ENCODE peak calls at places on chromosomes 2 and 18, in six cellular contexts. One of them, this sample, is unnamed.

GRCh38 chr2:119231975-119232665 is 8.5 kb downstream of the STEAP3 start:
- DNase-seq in H1: no peak
- DNase-seq in mesendoderm: no peak
- DNase-seq in neuronal stem cell: no peak
- DNase-seq in mesenchymal stem cell: peak
- DNase-seq in IMR-90: peak
- DNase-seq in this sample: no peak

GRCh38 chr2:215301994-215302393 is 9.9 kb upstream of the ATIC start:
- DNase-seq in mesendoderm: no peak
- DNase-seq in neuronal stem cell: no peak
- DNase-seq in IMR-90: no peak
- DNase-seq in mesenchymal stem cell: no peak
- DNase-seq in H1: no peak
- DNase-seq in this sample: no peak

GRCh38 chr18:79902075-79902474 is 49.4 kb downstream of the SLC66A2 start:
- DNase-seq in H1: no peak
- DNase-seq in mesenchymal stem cell: no peak
- DNase-seq in mesendoderm: no peak
- DNase-seq in IMR-90: no peak
- DNase-seq in neuronal stem cell: no peak
- DNase-seq in this sample: peak

GRCh38 chr2:111167238-111168162 is 46.8 kb downstream of the BCL2L11 start:
- DNase-seq in IMR-90: no peak
- DNase-seq in mesendoderm: peak
- DNase-seq in mesenchymal stem cell: no peak
- DNase-seq in H1: no peak
- DNase-seq in neuronal stem cell: no peak
- DNase-seq in this sample: peak

GRCh38 chr2:101622633-101623521 is 74.6 kb upstream of the MAP4K4 start:
- DNase-seq in IMR-90: no peak
- DNase-seq in neuronal stem cell: no peak
- DNase-seq in H1: no peak
- DNase-seq in mesenchymal stem cell: no peak
- DNase-seq in mesendoderm: no peak
- DNase-seq in this sample: no peak

GRCh38 chr2:37886745-37887144 is 38.3 kb upstream of the RMDN2 start:
- DNase-seq in mesendoderm: no peak
- DNase-seq in IMR-90: peak
- DNase-seq in mesenchymal stem cell: no peak
- DNase-seq in neuronal stem cell: no peak
- DNase-seq in H1: no peak
- DNase-seq in this sample: no peak

GRCh38 chr2:41782306-41783158 is 265.3 kb upstream of the PKDCC start:
- DNase-seq in neuronal stem cell: peak
- DNase-seq in H1: no peak
- DNase-seq in mesenchymal stem cell: peak
- DNase-seq in IMR-90: peak
- DNase-seq in mesendoderm: peak
- DNase-seq in this sample: no peak

GRCh38 chr2:28991021-28991420 is 9.9 kb downstream of the TOGARAM2 start:
- DNase-seq in mesendoderm: no peak
- DNase-seq in IMR-90: peak
- DNase-seq in H1: no peak
- DNase-seq in neuronal stem cell: no peak
- DNase-seq in mesenchymal stem cell: peak
- DNase-seq in this sample: no peak

GRCh38 chr2:41598161-41598894 is 449.5 kb upstream of the PKDCC start:
- DNase-seq in IMR-90: no peak
- DNase-seq in mesendoderm: no peak
- DNase-seq in H1: no peak
- DNase-seq in mesenchymal stem cell: no peak
- DNase-seq in neuronal stem cell: no peak
- DNase-seq in this sample: no peak

GRCh38 chr2:143397886-143398614 is 268.8 kb downstream of the ARHGAP15 start:
- DNase-seq in mesendoderm: no peak
- DNase-seq in mesenchymal stem cell: peak
- DNase-seq in H1: no peak
- DNase-seq in IMR-90: peak
- DNase-seq in neuronal stem cell: no peak
- DNase-seq in this sample: no peak

GRCh38 chr2:181152701-181153100 is 172.3 kb downstream of the UBE2E3 start:
- DNase-seq in mesenchymal stem cell: peak
- DNase-seq in neuronal stem cell: no peak
- DNase-seq in H1: no peak
- DNase-seq in mesendoderm: no peak
- DNase-seq in IMR-90: no peak
- DNase-seq in this sample: no peak

GRCh38 chr2:158723921-158724802 is 71.0 kb upstream of the DAPL1 start:
- DNase-seq in mesendoderm: peak
- DNase-seq in mesenchymal stem cell: peak
- DNase-seq in neuronal stem cell: no peak
- DNase-seq in IMR-90: no peak
- DNase-seq in H1: peak
- DNase-seq in this sample: peak

GRCh38 chr18:79921984-79922965 is 29.2 kb downstream of the SLC66A2 start:
- DNase-seq in mesendoderm: no peak
- DNase-seq in neuronal stem cell: no peak
- DNase-seq in IMR-90: no peak
- DNase-seq in H1: no peak
- DNase-seq in mesenchymal stem cell: no peak
- DNase-seq in this sample: no peak

GRCh38 chr2:195820373-195820772 is 163.3 kb downstream of the SLC39A10 start:
- DNase-seq in neuronal stem cell: no peak
- DNase-seq in mesenchymal stem cell: peak
- DNase-seq in H1: no peak
- DNase-seq in IMR-90: peak
- DNase-seq in mesendoderm: peak
- DNase-seq in this sample: no peak

GRCh38 chr2:20179755-20180594 is 45.0 kb downstream of the SDC1 start:
- DNase-seq in IMR-90: no peak
- DNase-seq in mesendoderm: peak
- DNase-seq in H1: no peak
- DNase-seq in mesenchymal stem cell: no peak
- DNase-seq in neuronal stem cell: no peak
- DNase-seq in this sample: peak

GRCh38 chr2:54559593-54560145 is 103.5 kb downstream of the SPTBN1 start:
- DNase-seq in mesendoderm: peak
- DNase-seq in IMR-90: peak
- DNase-seq in H1: no peak
- DNase-seq in mesenchymal stem cell: peak
- DNase-seq in neuronal stem cell: no peak
- DNase-seq in this sample: no peak

GRCh38 chr2:230929381-230930148 is 4.5 kb upstream of the GPR55 start:
- DNase-seq in neuronal stem cell: no peak
- DNase-seq in IMR-90: no peak
- DNase-seq in H1: no peak
- DNase-seq in mesenchymal stem cell: no peak
- DNase-seq in mesendoderm: no peak
- DNase-seq in this sample: peak

GRCh38 chr2:199596549-199596948 is 138.8 kb upstream of the SATB2 start:
- DNase-seq in H1: no peak
- DNase-seq in IMR-90: peak
- DNase-seq in mesendoderm: peak
- DNase-seq in mesenchymal stem cell: no peak
- DNase-seq in neuronal stem cell: no peak
- DNase-seq in this sample: no peak

GRCh38 chr2:157875720-157876065 is 437 bp downstream of the ACVR1 start:
- DNase-seq in mesendoderm: peak
- DNase-seq in IMR-90: no peak
- DNase-seq in H1: no peak
- DNase-seq in neuronal stem cell: peak
- DNase-seq in mesenchymal stem cell: no peak
- DNase-seq in this sample: no peak

GRCh38 chr18:75052475-75052874 is 156.5 kb downstream of the PTGR3 start:
- DNase-seq in H1: no peak
- DNase-seq in IMR-90: no peak
- DNase-seq in mesendoderm: no peak
- DNase-seq in mesenchymal stem cell: no peak
- DNase-seq in neuronal stem cell: no peak
- DNase-seq in this sample: no peak

GRCh38 chr2:236692937-236693336 is 123.3 kb downstream of the ACKR3 start:
- DNase-seq in H1: no peak
- DNase-seq in mesenchymal stem cell: no peak
- DNase-seq in IMR-90: no peak
- DNase-seq in neuronal stem cell: no peak
- DNase-seq in mesendoderm: no peak
- DNase-seq in this sample: no peak
- H2BK5ac ChIP-seq in H1: no peak
- H2BK5ac ChIP-seq in mesenchymal stem cell: no peak
- H2BK5ac ChIP-seq in IMR-90: no peak
- H2BK5ac ChIP-seq in neuronal stem cell: no peak
- H2BK5ac ChIP-seq in mesendoderm: no peak
- H2BK5ac ChIP-seq in this sample: no peak

DNA sequence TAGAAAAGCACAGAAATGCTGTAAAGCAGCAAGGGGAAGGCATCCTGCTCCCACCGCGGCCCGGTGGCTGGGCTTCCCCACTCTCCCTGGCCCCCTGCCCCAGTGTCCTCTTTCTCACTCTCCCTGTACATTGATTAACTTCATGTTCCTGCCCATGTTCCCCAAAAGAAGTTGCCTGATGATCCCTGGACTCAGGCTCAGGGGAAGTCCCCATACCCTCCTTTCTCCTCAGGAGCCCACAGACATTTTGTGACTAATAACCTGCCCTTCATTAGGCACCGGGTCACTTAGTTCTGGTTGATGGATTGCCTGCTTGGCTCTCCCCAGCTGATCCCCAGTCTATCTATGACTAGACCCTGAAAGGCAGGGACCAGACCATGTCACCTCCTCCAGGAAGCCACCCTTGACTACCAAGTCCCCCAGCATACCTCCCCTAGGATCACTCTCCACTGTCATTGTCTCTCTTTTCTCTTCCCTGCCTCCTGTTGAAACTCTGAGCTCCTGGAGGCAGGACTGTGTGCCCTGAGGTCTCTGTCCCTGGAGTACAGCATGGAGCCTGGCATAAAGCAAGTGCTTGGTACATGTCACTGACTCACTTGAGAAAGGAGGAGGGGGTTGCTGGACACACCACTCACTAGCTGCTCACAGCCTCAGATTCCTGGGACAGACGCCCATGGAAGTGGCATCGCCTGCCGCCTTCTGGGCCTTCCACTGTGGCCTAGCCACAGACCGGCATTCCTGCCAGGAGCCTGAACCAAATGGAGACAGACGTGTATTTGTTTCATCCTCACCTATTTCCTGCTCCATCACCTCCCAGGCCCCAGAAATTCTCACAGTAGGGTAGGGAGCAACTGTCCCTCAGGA is 13.5 kb downstream of the MALL start:
- DNase-seq in mesendoderm: no peak
- DNase-seq in mesenchymal stem cell: peak
- DNase-seq in IMR-90: peak
- DNase-seq in H1: no peak
- DNase-seq in neuronal stem cell: no peak
- DNase-seq in this sample: no peak
- H2BK5ac ChIP-seq in mesendoderm: no peak
- H2BK5ac ChIP-seq in mesenchymal stem cell: peak
- H2BK5ac ChIP-seq in IMR-90: peak
- H2BK5ac ChIP-seq in H1: no peak
- H2BK5ac ChIP-seq in neuronal stem cell: no peak
- H2BK5ac ChIP-seq in this sample: no peak

GRCh38 chr2:237258146-237258545 is 155.8 kb downstream of the COL6A3 start:
- DNase-seq in mesendoderm: peak
- DNase-seq in IMR-90: peak
- DNase-seq in mesenchymal stem cell: no peak
- DNase-seq in H1: no peak
- DNase-seq in neuronal stem cell: no peak
- DNase-seq in this sample: peak

GRCh38 chr2:237256845-237257244 is 157.1 kb downstream of the COL6A3 start:
- DNase-seq in mesendoderm: no peak
- DNase-seq in H1: no peak
- DNase-seq in mesenchymal stem cell: peak
- DNase-seq in IMR-90: peak
- DNase-seq in neuronal stem cell: no peak
- DNase-seq in this sample: no peak

GRCh38 chr2:237259201-237259600 is 154.8 kb downstream of the COL6A3 start:
- DNase-seq in mesenchymal stem cell: no peak
- DNase-seq in neuronal stem cell: no peak
- DNase-seq in mesendoderm: no peak
- DNase-seq in H1: no peak
- DNase-seq in IMR-90: peak
- DNase-seq in this sample: no peak

GRCh38 chr2:237254911-237255578 is 158.9 kb downstream of the COL6A3 start:
- DNase-seq in mesendoderm: no peak
- DNase-seq in neuronal stem cell: no peak
- DNase-seq in IMR-90: peak
- DNase-seq in mesenchymal stem cell: peak
- DNase-seq in H1: no peak
- DNase-seq in this sample: no peak

GRCh38 chr2:237257471-237257951 is 156.5 kb downstream of the COL6A3 start:
- DNase-seq in IMR-90: peak
- DNase-seq in mesendoderm: no peak
- DNase-seq in mesenchymal stem cell: no peak
- DNase-seq in neuronal stem cell: no peak
- DNase-seq in H1: no peak
- DNase-seq in this sample: no peak
- H2BK5ac ChIP-seq in IMR-90: peak
- H2BK5ac ChIP-seq in mesendoderm: no peak
- H2BK5ac ChIP-seq in mesenchymal stem cell: no peak
- H2BK5ac ChIP-seq in neuronal stem cell: no peak
- H2BK5ac ChIP-seq in H1: no peak
- H2BK5ac ChIP-seq in this sample: no peak

DNA sequence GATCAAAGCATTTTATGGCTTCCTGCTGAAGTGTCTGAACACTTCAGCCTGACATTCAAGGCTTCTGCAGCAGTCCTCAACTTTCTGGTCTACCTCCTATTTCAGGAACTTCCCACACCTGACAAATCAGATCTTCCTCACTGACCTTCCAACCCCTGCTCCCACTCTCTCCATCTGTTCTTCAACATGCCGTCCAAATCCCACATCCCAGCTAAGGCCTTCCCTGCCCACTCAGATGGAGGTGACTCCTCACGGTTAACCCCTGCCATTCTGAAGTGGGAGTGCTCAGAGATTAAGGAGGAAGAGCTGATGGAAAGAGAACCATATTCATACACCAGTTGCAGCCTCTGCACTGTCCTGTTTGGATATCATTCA is 104.8 kb downstream of the POLR1A start:
- DNase-seq in IMR-90: no peak
- DNase-seq in mesenchymal stem cell: no peak
- DNase-seq in neuronal stem cell: no peak
- DNase-seq in H1: no peak
- DNase-seq in mesendoderm: no peak
- DNase-seq in this sample: peak
- H2BK5ac ChIP-seq in IMR-90: no peak
- H2BK5ac ChIP-seq in mesenchymal stem cell: no peak
- H2BK5ac ChIP-seq in neuronal stem cell: no peak
- H2BK5ac ChIP-seq in H1: no peak
- H2BK5ac ChIP-seq in mesendoderm: no peak
- H2BK5ac ChIP-seq in this sample: no peak

This sample was measured in H9.